ENCODE peak calls at places on chromosome 1, in nine cellular contexts. X is psoas muscle, Q is pancreas, T is IMR-90, N is H9, H is heart right ventricle, C is thyroid gland, L is fibroblast of lung, Z is Panc1. D is an unnamed sample. For H3K9me3, the result is how much of the 10 kb centered on the place peaks cover.

GRCh38 chr1:203704120-203704519 is 60.9 kb upstream of the LAX1 start:
- DNase-seq in H (no peak), C (no peak), L (no peak), Q (no peak), T (no peak), Z (no peak), N (no peak), X (no peak), D (no peak)

GRCh38 chr1:89527750-89528381 is 3.2 kb downstream of the LRRC8B start:
- DNase-seq in N (no peak), C (no peak), H (no peak), Z (no peak), X (no peak), Q (no peak), T (no peak), L (no peak), D (no peak)

GRCh38 chr1:153921803-153922075 is 1.0 kb downstream of the GATAD2B start:
- DNase-seq in C (peak), T (no peak), X (no peak), L (peak), N (no peak), Z (no peak), H (no peak), Q (no peak), D (no peak)

GRCh38 chr1:119924948-119925898 is 28.9 kb upstream of the ADAM30 start:
- DNase-seq in Q (no peak), Z (no peak), H (no peak), N (no peak), T (no peak), C (peak), L (no peak), X (peak), D (no peak)

GRCh38 chr1:203009185-203009584 is 2.0 kb downstream of the TMEM183A start:
- DNase-seq in N (no peak), Z (no peak), T (peak), X (no peak), H (no peak), C (no peak), Q (no peak), L (no peak), D (no peak)

GRCh38 chr1:15330028-15330427 is 79.7 kb upstream of the EFHD2 start:
- DNase-seq in N (no peak), X (no peak), L (no peak), Z (no peak), Q (no peak), C (no peak), T (no peak), H (no peak), D (no peak)

GRCh38 chr1:61320575-61320974 is 238.2 kb downstream of the NFIA start:
- DNase-seq in T (no peak), H (no peak), Q (no peak), C (no peak), Z (no peak), N (no peak), L (no peak), X (no peak), D (no peak)

GRCh38 chr1:55670331-55671082 is 455.3 kb upstream of the USP24 start:
- DNase-seq in C (no peak), Z (no peak), T (peak), H (no peak), N (no peak), L (no peak), Q (no peak), X (no peak), D (no peak)

GRCh38 chr1:98048234-98048633 is 127.4 kb upstream of the DPYD start:
- DNase-seq in H (peak), L (peak), C (peak), Q (peak), N (peak), T (peak), X (peak), Z (no peak), D (peak)

GRCh38 chr1:166117776-166118175 is 49.0 kb downstream of the FAM78B start:
- DNase-seq in X (no peak), Z (no peak), Q (no peak), L (no peak), T (no peak), H (no peak), N (no peak), C (no peak), D (no peak)

GRCh38 chr1:234544094-234544579 is 65.2 kb upstream of the TARBP1 start:
- DNase-seq in Q (peak), N (peak), C (peak), T (peak), L (peak), X (peak), H (peak), Z (peak), D (peak)

GRCh38 chr1:197557302-197557701 is 218.0 kb downstream of the DENND1B start:
- DNase-seq in Z (peak), H (no peak), C (no peak), N (no peak), X (no peak), L (peak), T (peak), Q (no peak), D (no peak)

GRCh38 chr1:47575855-47576757 is 138.3 kb downstream of the FOXD2 start:
- DNase-seq in L (peak), Q (no peak), N (no peak), H (no peak), T (peak), C (no peak), X (no peak), Z (no peak), D (peak)

GRCh38 chr1:154906621-154907081 is 29.9 kb downstream of the PMVK start:
- DNase-seq in Q (peak), C (no peak), N (no peak), X (no peak), L (no peak), H (no peak), Z (peak), T (no peak), D (no peak)

GRCh38 chr1:243375596-243375995 is 119.8 kb downstream of the SDCCAG8 start:
- DNase-seq in C (no peak), T (no peak), X (no peak), N (no peak), H (no peak), Z (no peak), L (no peak), Q (no peak), D (no peak)

GRCh38 chr1:52403566-52404115 is 582 bp downstream of the ORC1 start:
- DNase-seq in T (peak), C (no peak), N (peak), X (no peak), H (no peak), Q (peak), L (peak), Z (peak), D (peak)

GRCh38 chr1:47232187-47232874 is at the start of gene TAL1:
- DNase-seq in N (no peak), Q (no peak), L (no peak), T (no peak), C (no peak), X (peak), H (peak), Z (no peak), D (no peak)

GRCh38 chr1:43621861-43622260 is 28.1 kb upstream of the KDM4A start:
- DNase-seq in C (no peak), Z (no peak), H (no peak), X (no peak), L (no peak), T (no peak), N (no peak), Q (no peak), D (no peak)

GRCh38 chr1:155006601-155007101 is 4.0 kb downstream of the ZBTB7B start:
- DNase-seq in Q (no peak), L (no peak), Z (no peak), H (no peak), C (no peak), N (no peak), X (no peak), T (no peak), D (peak)

DNA sequence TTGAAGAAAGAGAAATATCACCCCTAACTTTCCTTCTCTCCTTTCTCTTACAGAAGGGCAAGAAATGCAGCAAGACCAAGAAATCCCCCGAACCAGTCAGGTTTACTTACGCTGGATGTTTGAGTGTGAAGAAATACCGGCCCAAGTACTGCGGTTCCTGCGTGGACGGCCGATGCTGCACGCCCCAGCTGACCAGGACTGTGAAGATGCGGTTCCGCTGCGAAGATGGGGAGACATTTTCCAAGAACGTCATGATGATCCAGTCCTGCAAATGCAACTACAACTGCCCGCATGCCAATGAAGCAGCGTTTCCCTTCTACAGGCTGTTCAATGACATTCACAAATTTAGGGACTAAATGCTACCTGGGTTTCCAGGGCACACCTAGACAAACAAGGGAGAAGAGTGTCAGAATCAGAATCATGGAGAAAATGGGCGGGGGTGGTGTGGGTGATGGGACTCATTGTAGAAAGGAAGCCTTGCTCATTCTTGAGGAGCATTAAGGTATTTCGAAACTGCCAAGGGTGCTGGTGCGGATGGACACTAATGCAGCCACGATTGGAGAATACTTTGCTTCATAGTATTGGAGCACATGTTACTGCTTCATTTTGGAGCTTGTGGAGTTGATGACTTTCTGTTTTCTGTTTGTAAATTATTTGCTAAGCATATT is 2.3 kb downstream of the CCN1 start:
- DNase-seq in C (peak), N (no peak), Z (peak), X (no peak), T (peak), Q (no peak), H (no peak), L (peak), D (no peak)
- TF ChIP-seq CTCF in C (peak), N (peak), Z (peak), X (no peak), T (no peak), Q (no peak), H (no peak), L (no peak), D (peak)

GRCh38 chr1:173470608-173471007 is 6.5 kb upstream of the PRDX6 start:
- DNase-seq in Z (no peak), L (no peak), C (no peak), Q (no peak), X (no peak), N (no peak), T (no peak), H (no peak), D (no peak)
- H3K9me3 ChIP-seq in Z (under half), L (under half), C (under half), Q (under half), X (under half), N (under half), T (under half), H (under half), D (under half)

DNA sequence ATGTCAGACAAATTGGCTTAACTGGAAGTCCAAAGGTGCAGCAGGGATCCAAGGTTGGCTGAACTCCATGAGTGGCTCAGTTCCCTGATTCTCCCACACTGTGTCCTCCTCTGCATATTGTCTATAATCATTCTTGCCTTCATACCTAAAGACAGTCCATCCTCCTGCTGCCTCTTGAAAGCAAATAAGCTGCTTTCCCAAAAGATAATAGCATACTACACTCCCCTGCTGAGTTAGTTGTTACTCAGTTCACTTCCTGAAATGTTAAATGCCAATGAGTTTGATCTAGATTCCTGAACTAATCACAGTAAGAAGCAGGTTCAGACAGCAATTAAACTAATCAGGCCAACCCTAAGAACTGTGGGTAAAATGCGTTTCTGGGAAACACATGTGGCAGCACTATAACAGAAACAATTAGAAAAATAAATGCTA is 51.0 kb upstream of the BOLA1 start:
- DNase-seq in L (no peak), T (no peak), C (peak), Q (no peak), X (no peak), Z (no peak), H (peak), N (no peak), D (peak)
- TF ChIP-seq CTCF in L (no peak), T (no peak), C (no peak), Q (no peak), X (no peak), Z (no peak), H (no peak), N (no peak), D (no peak)

DNA sequence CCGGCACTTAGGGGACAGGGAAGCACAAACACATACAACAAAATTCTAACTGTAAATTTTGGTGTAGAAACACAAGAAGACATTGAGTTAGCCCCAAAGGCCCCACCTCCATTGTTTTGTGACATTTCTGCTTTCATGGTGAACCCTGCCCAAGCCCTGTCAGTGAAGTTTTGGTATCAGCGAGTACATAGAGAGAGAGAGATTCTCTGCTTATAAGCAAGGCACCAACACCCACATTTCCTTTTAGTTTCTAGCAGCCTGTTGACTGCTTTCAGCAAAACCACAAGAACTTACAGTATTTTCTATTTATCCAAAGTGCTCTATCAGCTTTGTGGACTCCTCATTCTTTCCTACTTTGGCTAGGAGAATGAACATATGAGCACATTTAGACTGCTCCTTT is 24.0 kb downstream of the ZNF124 start:
- DNase-seq in X (no peak), Q (no peak), H (no peak), C (no peak), T (no peak), N (no peak), Z (no peak), L (peak), D (no peak)
- H3K9me3 ChIP-seq in X (half or more), Q (under half), H (half or more), C (under half), T (under half), N (under half), Z (half or more), L (under half), D (half or more)

GRCh38 chr1:32448773-32449456 is 16.0 kb upstream of the ZBTB8B start:
- DNase-seq in Q (no peak), N (peak), C (no peak), X (no peak), H (no peak), T (no peak), Z (no peak), L (peak), D (peak)
- TF ChIP-seq CTCF in Q (no peak), N (peak), C (no peak), X (peak), H (no peak), T (no peak), Z (peak), L (no peak), D (peak)

DNA sequence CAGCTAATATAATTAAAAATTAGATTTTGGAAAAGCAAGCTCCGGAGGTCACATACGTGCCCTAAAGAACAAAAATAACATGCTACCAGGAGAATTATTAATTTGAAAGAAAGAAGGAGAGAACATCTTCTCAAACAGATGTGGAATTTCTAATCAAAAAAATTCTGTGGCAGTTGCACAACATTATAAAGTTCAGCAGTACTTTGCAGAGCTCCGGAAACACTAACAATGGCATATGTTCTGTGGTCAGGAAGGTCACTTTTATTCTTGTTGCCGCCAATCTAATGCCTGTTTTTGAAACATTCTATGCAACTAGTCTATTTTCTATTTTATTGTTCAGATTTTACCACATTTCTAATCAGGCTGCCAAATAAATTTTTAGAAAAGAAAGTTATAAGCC is 186.8 kb downstream of the SMYD3 start:
- DNase-seq in L (no peak), H (no peak), Q (no peak), N (no peak), C (no peak), T (peak), X (no peak), Z (no peak), D (no peak)
- H3K9me3 ChIP-seq in L (under half), H (under half), Q (under half), N (under half), C (under half), T (under half), X (under half), Z (under half), D (under half)

D was measured in A673.